ENCODE peak calls at places on chromosomes 11 and 22, in ten cellular contexts. E is transverse colon; G is tibial artery; W is neural progenitor cell; F is adrenal gland; Y is AG04450; T is fibroblast of lung; N is lower lobe of right lung; O is CD4-positive, alpha-beta T cell; R is psoas muscle. P is an unnamed sample. For H3K27me3, the result is how much of the 10 kb centered on the place peaks cover.

GRCh38 chr22:22682807-22683667 is 38.6 kb downstream of the GGTLC2 start:
- DNase-seq in E (no peak), G (peak), W (no peak), F (no peak), Y (no peak), T (peak), N (no peak), O (no peak), R (no peak), P (no peak)

GRCh38 chr22:44496844-44497217 is 1.2 kb downstream of the RTL6 start:
- DNase-seq in E (no peak), G (no peak), W (no peak), F (no peak), Y (no peak), T (no peak), N (peak), O (no peak), R (peak), P (no peak)

GRCh38 chr22:46386312-46386711 is 50.8 kb downstream of the TRMU start:
- DNase-seq in E (no peak), G (no peak), W (no peak), F (no peak), Y (no peak), T (no peak), N (no peak), O (no peak), R (no peak), P (no peak)

GRCh38 chr11:109795234-109795633 is 298.0 kb upstream of the ZC3H12C start:
- DNase-seq in E (no peak), G (no peak), W (no peak), F (peak), Y (no peak), T (peak), N (no peak), O (no peak), R (no peak), P (peak)

GRCh38 chr22:46447906-46448669 is 89.3 kb downstream of the CELSR1 start:
- DNase-seq in E (no peak), G (no peak), W (no peak), F (no peak), Y (no peak), T (no peak), N (peak), O (no peak), R (no peak), P (no peak)

GRCh38 chr11:120334894-120335462 is 1.2 kb upstream of the ARHGEF12 start:
- DNase-seq in E (peak), G (peak), W (peak), F (peak), Y (peak), T (peak), N (no peak), O (peak), R (no peak), P (peak)

GRCh38 chr11:83257638-83258229 is 28.4 kb downstream of the CCDC90B start:
- DNase-seq in E (no peak), G (peak), W (no peak), F (peak), Y (no peak), T (peak), N (no peak), O (no peak), R (no peak), P (peak)

GRCh38 chr11:128054323-128054910 is 532.9 kb downstream of the ETS1 start:
- DNase-seq in E (no peak), G (no peak), W (no peak), F (no peak), Y (no peak), T (no peak), N (no peak), O (no peak), R (no peak), P (peak)

GRCh38 chr11:67006029-67006884 is 16.7 kb upstream of the SYT12 start:
- DNase-seq in E (no peak), G (no peak), W (peak), F (peak), Y (no peak), T (peak), N (no peak), O (no peak), R (peak), P (no peak)

GRCh38 chr11:130827697-130828377 is 88.4 kb downstream of the SNX19 start:
- DNase-seq in E (peak), G (peak), W (peak), F (peak), Y (peak), T (peak), N (no peak), O (no peak), R (peak), P (peak)

GRCh38 chr11:118615282-118615979 is 8.0 kb downstream of the PHLDB1 start:
- DNase-seq in E (no peak), G (no peak), W (peak), F (peak), Y (no peak), T (no peak), N (peak), O (no peak), R (peak), P (no peak)

GRCh38 chr11:119891392-119891791 is 162.4 kb upstream of the NECTIN1 start:
- DNase-seq in E (no peak), G (no peak), W (no peak), F (no peak), Y (no peak), T (no peak), N (no peak), O (no peak), R (no peak), P (no peak)

GRCh38 chr11:92048415-92048814 is 176.2 kb upstream of the FAT3 start:
- DNase-seq in E (no peak), G (no peak), W (no peak), F (no peak), Y (no peak), T (no peak), N (no peak), O (no peak), R (no peak), P (peak)

GRCh38 chr22:31497148-31497938 is 1.0 kb downstream of the SFI1 start:
- DNase-seq in E (no peak), G (no peak), W (no peak), F (no peak), Y (no peak), T (no peak), N (no peak), O (peak), R (no peak), P (no peak)

GRCh38 chr11:123586568-123586967 is 67.9 kb downstream of the SCN3B start:
- DNase-seq in E (no peak), G (no peak), W (no peak), F (no peak), Y (no peak), T (no peak), N (no peak), O (no peak), R (peak), P (no peak)

GRCh38 chr11:71139516-71140205 is 112.7 kb downstream of the SHANK2 start:
- DNase-seq in E (no peak), G (peak), W (peak), F (peak), Y (no peak), T (peak), N (peak), O (no peak), R (no peak), P (no peak)

GRCh38 chr22:50536231-50536630 is 6.4 kb upstream of the TYMP start:
- DNase-seq in E (no peak), G (no peak), W (no peak), F (no peak), Y (no peak), T (no peak), N (no peak), O (no peak), R (no peak), P (no peak)

GRCh38 chr22:24247564-24248344 is 2.9 kb upstream of the GGT5 start:
- DNase-seq in E (peak), G (peak), W (peak), F (peak), Y (peak), T (peak), N (peak), O (peak), R (peak), P (peak)

GRCh38 chr11:88709567-88709966 is 356.2 kb downstream of the GRM5 start:
- DNase-seq in E (no peak), G (no peak), W (no peak), F (no peak), Y (no peak), T (no peak), N (no peak), O (no peak), R (no peak), P (peak)

GRCh38 chr11:70885721-70886305 is 366.6 kb downstream of the SHANK2 start:
- DNase-seq in E (no peak), G (no peak), W (no peak), F (no peak), Y (no peak), T (no peak), N (no peak), O (no peak), R (no peak), P (no peak)

GRCh38 chr11:272931-273198 is 5.3 kb upstream of the NLRP6 start:
- DNase-seq in E (no peak), G (peak), W (no peak), F (no peak), Y (no peak), T (no peak), N (no peak), O (no peak), R (no peak), P (no peak)

GRCh38 chr11:44575962-44576361 is 10.5 kb downstream of the CD82 start:
- DNase-seq in E (no peak), G (no peak), W (no peak), F (no peak), Y (no peak), T (no peak), N (no peak), O (no peak), R (no peak), P (no peak)

GRCh38 chr11:94728541-94728940 is 39.6 kb upstream of the AMOTL1 start:
- DNase-seq in E (no peak), G (no peak), W (no peak), F (no peak), Y (no peak), T (no peak), N (no peak), O (no peak), R (no peak), P (peak)

GRCh38 chr11:8650401-8650990 is 32.0 kb downstream of the TRIM66 start:
- DNase-seq in E (no peak), G (no peak), W (no peak), F (no peak), Y (no peak), T (peak), N (no peak), O (no peak), R (no peak), P (no peak)

GRCh38 chr11:125974284-125974683 is 28.4 kb downstream of the VSIG10L2 start:
- DNase-seq in E (no peak), G (no peak), W (no peak), F (no peak), Y (no peak), T (no peak), N (no peak), O (no peak), R (no peak), P (no peak)

GRCh38 chr11:125975634-125976033 is 29.8 kb downstream of the VSIG10L2 start:
- DNase-seq in E (no peak), G (no peak), W (no peak), F (no peak), Y (no peak), T (no peak), N (no peak), O (no peak), R (no peak), P (peak)

GRCh38 chr11:125968363-125968762 is 22.5 kb downstream of the VSIG10L2 start:
- DNase-seq in E (no peak), G (no peak), W (no peak), F (no peak), Y (no peak), T (peak), N (no peak), O (no peak), R (no peak), P (peak)

GRCh38 chr11:125967515-125967914 is 21.7 kb downstream of the VSIG10L2 start:
- DNase-seq in E (no peak), G (no peak), W (no peak), F (no peak), Y (no peak), T (no peak), N (no peak), O (no peak), R (no peak), P (no peak)

DNA sequence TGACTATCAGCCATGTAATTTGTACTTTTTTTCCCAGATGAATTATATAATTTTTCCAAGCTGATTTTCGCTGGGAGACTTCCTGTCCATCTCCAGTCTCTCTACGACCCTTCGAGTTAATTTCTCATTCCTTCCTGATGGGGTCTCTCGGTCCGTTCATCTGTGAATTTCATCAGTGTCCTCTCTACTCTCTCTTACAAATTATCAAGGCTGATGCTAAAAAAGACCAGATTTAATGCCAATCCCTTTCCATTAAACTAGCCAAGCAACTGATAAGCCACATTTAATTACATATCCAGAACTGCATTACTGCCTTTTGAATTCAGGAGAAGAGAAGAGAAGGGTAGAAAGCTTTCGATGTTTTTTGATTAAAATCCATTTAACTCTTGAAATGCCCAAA is 25.8 kb downstream of the VSIG10L2 start:
- DNase-seq in E (no peak), G (no peak), W (no peak), F (no peak), Y (no peak), T (no peak), N (no peak), O (no peak), R (no peak), P (no peak)
- TF ChIP-seq CTCF in E (no peak), G (no peak), W (no peak), F (no peak), Y (no peak), T (no peak), N (no peak), O (no peak), R (no peak), P (no peak)

GRCh38 chr11:34308821-34309585 is 48.8 kb downstream of the ABTB2 start:
- DNase-seq in E (no peak), G (no peak), W (no peak), F (peak), Y (no peak), T (no peak), N (peak), O (no peak), R (no peak), P (no peak)
- H3K27me3 ChIP-seq in E (under half), G (under half), W (under half), F (under half), Y (under half), T (under half), N (under half), O (under half), R (under half), P (under half)

DNA sequence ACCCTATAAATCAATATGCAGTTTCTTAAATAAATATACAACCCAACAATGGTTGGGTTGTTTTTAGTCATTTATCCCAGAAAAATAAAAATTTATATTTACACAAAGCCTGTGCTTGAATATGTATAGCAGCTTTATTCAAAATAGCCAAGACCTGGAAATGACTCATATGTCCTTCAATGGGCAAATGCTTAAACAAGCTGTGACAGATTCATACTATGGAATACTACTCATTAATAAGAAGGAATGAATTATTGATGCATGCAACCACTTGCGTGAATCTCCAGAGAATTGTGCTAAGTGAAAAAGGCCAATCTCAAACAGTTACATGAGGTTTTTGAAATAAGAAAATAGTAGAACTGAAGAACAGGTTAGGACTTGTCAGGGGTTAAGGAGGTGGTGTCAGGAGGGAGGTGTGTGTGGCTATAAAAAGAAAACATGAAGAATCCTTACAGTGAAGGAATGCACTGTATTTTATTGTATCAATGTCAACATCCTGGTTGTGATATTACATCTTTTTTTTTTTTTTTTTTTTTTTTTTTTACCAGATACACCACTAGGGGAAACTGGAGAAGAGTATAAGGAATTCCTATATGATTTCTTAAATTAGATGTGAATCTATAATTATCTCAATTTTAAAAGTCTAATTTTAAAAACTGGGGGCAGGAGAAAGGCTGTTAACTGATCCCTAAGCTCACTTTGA is 82.4 kb upstream of the CD44 start:
- DNase-seq in E (no peak), G (no peak), W (no peak), F (no peak), Y (no peak), T (no peak), N (no peak), O (no peak), R (no peak), P (peak)
- TF ChIP-seq CTCF in E (no peak), G (no peak), W (no peak), F (no peak), Y (no peak), T (no peak), N (no peak), O (no peak), R (no peak), P (no peak)

DNA sequence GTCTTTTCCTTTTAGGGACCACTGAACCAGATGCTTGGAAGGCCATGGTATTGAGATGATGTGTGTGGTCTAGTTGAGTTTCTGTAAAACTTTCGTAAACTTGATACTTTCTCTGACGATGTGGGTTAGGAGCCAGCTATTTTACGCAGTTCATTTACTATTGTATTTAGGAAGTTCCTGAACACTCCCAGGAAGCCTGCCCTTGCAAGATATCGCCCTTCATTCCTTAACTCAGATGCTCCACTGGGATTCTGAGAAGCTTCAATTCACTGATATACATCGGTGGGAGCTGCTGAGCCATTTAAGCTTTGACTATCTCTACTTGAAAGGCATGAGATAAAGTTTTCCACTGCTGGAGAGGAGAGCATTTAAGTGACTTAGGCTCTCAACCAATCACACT is 121.3 kb downstream of the CSNK2A3 start:
- DNase-seq in E (no peak), G (no peak), W (no peak), F (no peak), Y (no peak), T (no peak), N (no peak), O (no peak), R (no peak), P (no peak)
- H3K27me3 ChIP-seq in E (under half), G (under half), W (under half), F (under half), Y (under half), T (under half), N (under half), O (under half), R (under half), P (under half)

GRCh38 chr11:73360743-73361369 is 15.3 kb upstream of the RELT start:
- DNase-seq in E (no peak), G (no peak), W (no peak), F (no peak), Y (no peak), T (no peak), N (no peak), O (no peak), R (no peak), P (no peak)
- TF ChIP-seq CTCF in E (no peak), G (no peak), W (no peak), F (no peak), Y (no peak), T (no peak), N (no peak), O (no peak), R (no peak), P (no peak)

P was measured in bronchial epithelial cell.